ENCODE peak calls at places on chromosomes 11 and 22, in six cellular contexts. A, M, V, X, K and L are unnamed samples.

GRCh38 chr22:44780876-44781275 is 28.5 kb downstream of the ARHGAP8 start:
- DNase-seq in A (no peak), X (no peak), V (no peak), M (no peak), K (no peak), L (no peak)

GRCh38 chr11:101185985-101186384 is 56.4 kb upstream of the PGR start:
- DNase-seq in V (no peak), M (no peak), A (no peak), X (no peak), K (no peak), L (no peak)

GRCh38 chr11:61580292-61580888 is 486 bp downstream of the SYT7 start:
- DNase-seq in X (no peak), A (no peak), V (no peak), M (no peak), K (peak), L (no peak)

GRCh38 chr11:122093731-122094130 is 22.3 kb downstream of the BLID start:
- DNase-seq in K (no peak), X (peak), V (no peak), M (peak), A (peak), L (peak)

GRCh38 chr11:13118194-13118593 is 109.1 kb downstream of the RASSF10 start:
- DNase-seq in M (peak), V (peak), K (no peak), X (peak), A (peak), L (peak)

GRCh38 chr11:526192-526591 is 9.2 kb downstream of the HRAS start:
- DNase-seq in M (no peak), K (no peak), A (no peak), X (no peak), V (no peak), L (no peak)

GRCh38 chr11:69912911-69913451 is 93.8 kb upstream of the FGF3 start:
- DNase-seq in M (peak), V (no peak), K (no peak), A (peak), X (no peak), L (peak)

GRCh38 chr11:120020486-120020885 is 117.4 kb downstream of the TRIM29 start:
- DNase-seq in M (no peak), X (no peak), A (no peak), V (no peak), K (no peak), L (no peak)

GRCh38 chr22:48957987-48958321 is 869.7 kb downstream of the BRD1 start:
- DNase-seq in V (no peak), M (no peak), K (no peak), X (no peak), A (no peak), L (no peak)

GRCh38 chr22:39117585-39118191 is 20.6 kb downstream of the APOBEC3H start:
- DNase-seq in K (no peak), V (no peak), A (peak), X (peak), M (peak), L (no peak)